ENCODE peak calls at places on chromosome 22, in ten cellular contexts. H, K, Z, T, G, X, A, C, O and Y are unnamed samples.

GRCh38 chr22:22110548-22111266 is 128.1 kb upstream of the TOP3B start:
- DNase-seq in O (peak), T (peak), X (peak), A (peak), C (no peak), H (no peak), G (peak), Z (no peak), K (no peak), Y (peak)

GRCh38 chr22:27435839-27436581 is 365.5 kb downstream of the MN1 start:
- DNase-seq in O (no peak), H (peak), C (peak), A (no peak), K (no peak), G (no peak), Z (no peak), X (no peak), T (peak), Y (no peak)

GRCh38 chr22:36910461-36910860 is 3.0 kb upstream of the CSF2RB start:
- DNase-seq in A (no peak), H (no peak), K (no peak), O (no peak), C (no peak), T (no peak), G (no peak), X (no peak), Z (no peak), Y (no peak)

GRCh38 chr22:35131423-35132050 is 65.6 kb downstream of the ISX start:
- DNase-seq in K (peak), Z (no peak), C (no peak), X (no peak), T (no peak), G (no peak), O (no peak), A (no peak), H (no peak), Y (no peak)

GRCh38 chr22:18057568-18058209 is 20.1 kb upstream of the PEX26 start:
- DNase-seq in A (no peak), X (peak), H (peak), O (no peak), C (no peak), T (peak), Z (no peak), G (no peak), K (peak), Y (no peak)

GRCh38 chr22:49723478-49724029 is 104.1 kb downstream of the BRD1 start:
- DNase-seq in T (no peak), O (no peak), G (no peak), Z (no peak), K (no peak), X (no peak), H (no peak), A (no peak), C (no peak), Y (no peak)

GRCh38 chr22:32120603-32121002 is 38.5 kb downstream of the C22orf42 start:
- DNase-seq in X (no peak), Z (no peak), A (no peak), G (no peak), C (no peak), H (no peak), O (no peak), K (no peak), T (no peak), Y (no peak)

GRCh38 chr22:43546186-43546585 is 134.4 kb downstream of the MPPED1 start:
- DNase-seq in A (no peak), O (no peak), G (no peak), H (no peak), C (no peak), Z (no peak), K (no peak), T (no peak), X (no peak), Y (no peak)

GRCh38 chr22:21697021-21697771 is 31.4 kb downstream of the PPIL2 start:
- DNase-seq in K (no peak), O (no peak), X (no peak), C (no peak), A (peak), Z (no peak), T (no peak), G (no peak), H (no peak), Y (no peak)

GRCh38 chr22:47457509-47458300 is 695.3 kb downstream of the TBC1D22A start:
- DNase-seq in G (no peak), A (no peak), H (no peak), C (no peak), T (no peak), X (no peak), O (no peak), K (peak), Z (no peak), Y (no peak)

GRCh38 chr22:36702832-36703210 is 731 bp downstream of the CACNG2 start:
- DNase-seq in O (no peak), Z (no peak), K (no peak), G (no peak), H (no peak), X (no peak), T (no peak), C (no peak), A (peak), Y (no peak)

GRCh38 chr22:18929459-18929858 is 6.6 kb downstream of the PRODH start:
- DNase-seq in A (no peak), Z (no peak), X (no peak), G (no peak), O (no peak), K (no peak), T (no peak), C (no peak), H (no peak), Y (no peak)

GRCh38 chr22:47160781-47161520 is 398.5 kb downstream of the TBC1D22A start:
- DNase-seq in H (peak), C (no peak), A (peak), X (no peak), Z (no peak), T (peak), G (peak), O (no peak), K (no peak), Y (no peak)

GRCh38 chr22:40414838-40415505 is 44.6 kb downstream of the SGSM3 start:
- DNase-seq in H (no peak), G (no peak), A (peak), O (no peak), Z (no peak), K (no peak), C (no peak), T (no peak), X (no peak), Y (no peak)

GRCh38 chr22:32707971-32708370 is 93.5 kb upstream of the TIMP3 start:
- DNase-seq in K (no peak), C (no peak), O (no peak), X (no peak), G (no peak), Z (no peak), T (no peak), H (no peak), A (peak), Y (no peak)

GRCh38 chr22:47014946-47015345 is 252.5 kb downstream of the TBC1D22A start:
- DNase-seq in H (no peak), K (no peak), G (no peak), C (no peak), O (no peak), X (no peak), A (no peak), T (no peak), Z (no peak), Y (no peak)

GRCh38 chr22:47356433-47357011 is 594.1 kb downstream of the TBC1D22A start:
- DNase-seq in A (no peak), Z (no peak), X (no peak), K (no peak), O (no peak), G (no peak), H (no peak), C (no peak), T (no peak), Y (no peak)

GRCh38 chr22:49676783-49677494 is 150.7 kb downstream of the BRD1 start:
- DNase-seq in K (no peak), C (no peak), Z (no peak), X (no peak), H (peak), T (no peak), O (no peak), G (no peak), A (no peak), Y (no peak)

GRCh38 chr22:17486313-17486712 is 77.0 kb upstream of the SLC25A18 start:
- DNase-seq in X (no peak), T (peak), C (no peak), K (no peak), Z (no peak), A (no peak), H (no peak), G (peak), O (no peak), Y (no peak)

GRCh38 chr22:47618180-47618579 is 855.7 kb downstream of the TBC1D22A start:
- DNase-seq in T (no peak), C (no peak), H (peak), O (no peak), Z (no peak), X (no peak), A (peak), K (no peak), G (no peak), Y (no peak)

GRCh38 chr22:41608386-41608785 is 12.5 kb downstream of the DESI1 start:
- DNase-seq in X (no peak), K (no peak), H (no peak), T (no peak), C (no peak), G (no peak), A (no peak), Z (no peak), O (no peak), Y (no peak)

GRCh38 chr22:49632199-49633009 is 195.3 kb downstream of the BRD1 start:
- DNase-seq in Z (no peak), H (peak), X (peak), G (peak), T (peak), C (peak), K (peak), O (peak), A (peak), Y (no peak)

GRCh38 chr22:50078761-50079160 is 6.5 kb downstream of the MLC1 start:
- DNase-seq in C (no peak), T (no peak), O (no peak), Z (no peak), H (no peak), X (no peak), K (no peak), G (no peak), A (no peak), Y (no peak)

GRCh38 chr22:20130319-20130718 is 1.3 kb upstream of the ZDHHC8 start:
- DNase-seq in O (no peak), A (peak), H (no peak), T (peak), C (no peak), K (no peak), Z (no peak), X (no peak), G (no peak), Y (no peak)

GRCh38 chr22:32475428-32476010 is 908 bp downstream of the FBXO7 start:
- DNase-seq in G (no peak), K (peak), O (peak), A (peak), Z (no peak), C (peak), T (peak), H (no peak), X (peak), Y (no peak)

GRCh38 chr22:24002272-24002671 is 3.0 kb downstream of the GSTT4 start:
- DNase-seq in C (no peak), Z (no peak), A (no peak), T (no peak), O (no peak), X (no peak), H (no peak), G (no peak), K (no peak), Y (no peak)

GRCh38 chr22:39144101-39144815 is 8.2 kb downstream of the CBX7 start:
- DNase-seq in O (no peak), G (peak), X (no peak), C (no peak), H (peak), T (peak), K (peak), Z (peak), A (no peak), Y (no peak)

GRCh38 chr22:44314425-44315067 is 1.8 kb upstream of the SHISAL1 start:
- DNase-seq in C (no peak), X (no peak), O (no peak), H (no peak), G (peak), T (no peak), A (no peak), K (no peak), Z (no peak), Y (no peak)

GRCh38 chr22:39593931-39594285 is 23.4 kb downstream of the CACNA1I start:
- DNase-seq in H (no peak), T (no peak), Z (no peak), X (no peak), O (no peak), C (no peak), A (no peak), K (no peak), G (no peak), Y (no peak)

GRCh38 chr22:46362221-46362933 is 26.9 kb downstream of the TRMU start:
- DNase-seq in C (no peak), H (no peak), G (peak), T (no peak), A (peak), X (no peak), Z (no peak), K (no peak), O (no peak), Y (no peak)